ENCODE peak calls at places on chromosomes 16 and 17, in six cellular contexts. Y, M, C, G, O and V are unnamed samples.

GRCh38 chr16:31713945-31714898 is 159.4 kb upstream of the ZNF267 start:
- DNase-seq in C (no peak), G (no peak), M (no peak), O (no peak), Y (peak), V (peak)

GRCh38 chr16:78775161-78775561 is 675.7 kb downstream of the WWOX start:
- DNase-seq in Y (no peak), O (no peak), G (no peak), M (no peak), C (no peak), V (no peak)

GRCh38 chr16:28875134-28876015 is 2.9 kb upstream of the ATP2A1 start:
- DNase-seq in C (no peak), O (no peak), G (no peak), Y (no peak), M (no peak), V (no peak)

GRCh38 chr17:41651625-41652460 is 27.5 kb upstream of the KRT17 start:
- DNase-seq in Y (no peak), O (no peak), M (no peak), G (no peak), C (no peak), V (no peak)

GRCh38 chr17:49132699-49133364 is at the start of gene B4GALNT2:
- DNase-seq in M (no peak), G (peak), O (peak), Y (peak), C (no peak), V (peak)

GRCh38 chr17:77867976-77868713 is 90.4 kb upstream of the TNRC6C start:
- DNase-seq in C (no peak), Y (no peak), M (no peak), O (no peak), G (no peak), V (no peak)

GRCh38 chr16:67277294-67277998 is 1.9 kb upstream of the PLEKHG4 start:
- DNase-seq in Y (no peak), O (no peak), M (peak), C (no peak), G (peak), V (no peak)

GRCh38 chr16:88769617-88770458 is 15.2 kb downstream of the PIEZO1 start:
- DNase-seq in M (no peak), O (peak), C (no peak), Y (peak), G (no peak), V (peak)

GRCh38 chr16:2584742-2585650 is 47.2 kb downstream of the PDPK1 start:
- DNase-seq in M (no peak), G (no peak), Y (no peak), C (no peak), O (no peak), V (no peak)

GRCh38 chr17:4178651-4179050 is 35.7 kb downstream of the CYB5D2 start:
- DNase-seq in Y (no peak), G (no peak), M (no peak), O (no peak), C (no peak), V (no peak)

GRCh38 chr17:55336426-55336825 is 71.7 kb downstream of the HLF start:
- DNase-seq in M (no peak), Y (no peak), O (no peak), C (no peak), G (no peak), V (no peak)

GRCh38 chr16:17273142-17273561 is 197.6 kb downstream of the XYLT1 start:
- DNase-seq in Y (no peak), M (peak), G (peak), O (peak), C (no peak), V (no peak)

GRCh38 chr17:57002904-57003303 is 25.0 kb downstream of the SCPEP1 start:
- DNase-seq in M (no peak), G (no peak), C (no peak), Y (no peak), O (no peak), V (no peak)

GRCh38 chr17:56653877-56654276 is 60.4 kb downstream of the NOG start:
- DNase-seq in M (peak), G (peak), C (no peak), O (peak), Y (peak), V (peak)

GRCh38 chr16:85249830-85250455 is 137.7 kb upstream of the CIBAR2 start:
- DNase-seq in C (no peak), Y (no peak), G (no peak), O (no peak), M (no peak), V (no peak)

GRCh38 chr17:31627960-31628359 is 231.1 kb downstream of the COPRS start:
- DNase-seq in C (no peak), O (no peak), G (peak), M (no peak), Y (no peak), V (no peak)

GRCh38 chr16:4404247-4404966 is 12.0 kb downstream of the CORO7 start:
- DNase-seq in M (peak), Y (peak), C (no peak), G (no peak), O (peak), V (peak)

GRCh38 chr17:18257268-18257681 is 1.3 kb downstream of the FLII start:
- DNase-seq in M (peak), G (peak), O (peak), Y (peak), C (no peak), V (peak)

GRCh38 chr16:87895641-87896141 is 26.4 kb upstream of the SLC7A5 start:
- DNase-seq in G (no peak), M (no peak), O (peak), C (peak), Y (no peak), V (no peak)

GRCh38 chr17:72474740-72475477 is 354.1 kb downstream of the SOX9 start:
- DNase-seq in Y (no peak), M (no peak), C (no peak), G (no peak), O (no peak), V (no peak)

GRCh38 chr17:4604111-4604644 is 19.8 kb downstream of the SMTNL2 start:
- DNase-seq in Y (no peak), O (no peak), G (no peak), M (no peak), C (no peak), V (peak)

GRCh38 chr17:10698116-10698818 is 873 bp downstream of the ADPRM start:
- DNase-seq in O (peak), M (peak), G (peak), C (no peak), Y (no peak), V (no peak)

GRCh38 chr17:82751171-82751570 is 694 bp upstream of the TBCD start:
- DNase-seq in O (no peak), C (no peak), Y (no peak), M (no peak), G (no peak), V (peak)

GRCh38 chr17:27352481-27353460 is 58.9 kb downstream of the WSB1 start:
- DNase-seq in C (no peak), G (no peak), M (no peak), O (no peak), Y (peak), V (no peak)